ENCODE peak calls at places on chromosome 20, in five cellular contexts. S is AG09309, V is psoas muscle, A is mucosa of descending colon, M is NB4. Z is an unnamed sample.

GRCh38 chr20:22977047-22977785 is 57.9 kb upstream of the SSTR4 start:
- DNase-seq in S (no peak), A (no peak), M (no peak), V (peak), Z (no peak)

GRCh38 chr20:58864346-58864745 is 11.8 kb downstream of the GNAS start:
- DNase-seq in V (no peak), M (no peak), A (no peak), S (no peak), Z (no peak)

GRCh38 chr20:29497261-29497671 is 1760.2 kb upstream of the DEFB115 start:
- DNase-seq in A (peak), S (no peak), M (no peak), V (no peak), Z (no peak)

GRCh38 chr20:34512266-34512954 is 3.8 kb upstream of the DYNLRB1 start:
- DNase-seq in S (no peak), M (no peak), V (no peak), A (no peak), Z (no peak)

GRCh38 chr20:44646023-44646640 is 5.4 kb downstream of the ADA start:
- DNase-seq in M (peak), V (no peak), A (no peak), S (no peak), Z (no peak)

GRCh38 chr20:43040427-43040826 is 149.3 kb downstream of the PTPRT start:
- DNase-seq in V (no peak), S (no peak), A (no peak), M (peak), Z (no peak)

GRCh38 chr20:47735412-47736400 is 49.6 kb downstream of the SULF2 start:
- DNase-seq in M (peak), S (no peak), V (peak), A (no peak), Z (no peak)

GRCh38 chr20:37351689-37352610 is 6.0 kb downstream of the SRC start:
- DNase-seq in A (no peak), V (no peak), M (no peak), S (no peak), Z (no peak)

GRCh38 chr20:57663241-57663640 is 43.0 kb upstream of the ZBP1 start:
- DNase-seq in S (no peak), V (no peak), A (peak), M (no peak), Z (no peak)

GRCh38 chr20:17480696-17481095 is 50.5 kb downstream of the BFSP1 start:
- DNase-seq in S (no peak), V (no peak), A (no peak), M (no peak), Z (no peak)

GRCh38 chr20:50315811-50316551 is 125.4 kb downstream of the CEBPB start:
- DNase-seq in M (no peak), A (no peak), V (no peak), S (no peak), Z (no peak)

GRCh38 chr20:46751856-46752255 is 42.4 kb downstream of the SLC2A10 start:
- DNase-seq in M (no peak), A (no peak), V (no peak), S (no peak), Z (no peak)

GRCh38 chr20:54170026-54170471 is 3.7 kb downstream of the CYP24A1 start:
- DNase-seq in S (no peak), A (no peak), M (no peak), V (no peak), Z (no peak)

GRCh38 chr20:40654876-40655275 is 34.2 kb downstream of the MAFB start:
- DNase-seq in S (no peak), A (no peak), V (peak), M (no peak), Z (no peak)

GRCh38 chr20:14069796-14070195 is 74.5 kb downstream of the MACROD2 start:
- DNase-seq in A (no peak), V (no peak), S (no peak), M (peak), Z (peak)

GRCh38 chr20:64041781-64042771 is 6.1 kb downstream of the C20orf204 start:
- DNase-seq in V (no peak), S (no peak), A (no peak), M (peak), Z (no peak)

GRCh38 chr20:208937-209566 is 18.0 kb upstream of the DEFB129 start:
- DNase-seq in S (peak), M (peak), A (no peak), V (no peak), Z (peak)

GRCh38 chr20:51573576-51574243 is 31.2 kb upstream of the NFATC2 start:
- DNase-seq in A (no peak), M (no peak), S (no peak), V (peak), Z (no peak)

DNA sequence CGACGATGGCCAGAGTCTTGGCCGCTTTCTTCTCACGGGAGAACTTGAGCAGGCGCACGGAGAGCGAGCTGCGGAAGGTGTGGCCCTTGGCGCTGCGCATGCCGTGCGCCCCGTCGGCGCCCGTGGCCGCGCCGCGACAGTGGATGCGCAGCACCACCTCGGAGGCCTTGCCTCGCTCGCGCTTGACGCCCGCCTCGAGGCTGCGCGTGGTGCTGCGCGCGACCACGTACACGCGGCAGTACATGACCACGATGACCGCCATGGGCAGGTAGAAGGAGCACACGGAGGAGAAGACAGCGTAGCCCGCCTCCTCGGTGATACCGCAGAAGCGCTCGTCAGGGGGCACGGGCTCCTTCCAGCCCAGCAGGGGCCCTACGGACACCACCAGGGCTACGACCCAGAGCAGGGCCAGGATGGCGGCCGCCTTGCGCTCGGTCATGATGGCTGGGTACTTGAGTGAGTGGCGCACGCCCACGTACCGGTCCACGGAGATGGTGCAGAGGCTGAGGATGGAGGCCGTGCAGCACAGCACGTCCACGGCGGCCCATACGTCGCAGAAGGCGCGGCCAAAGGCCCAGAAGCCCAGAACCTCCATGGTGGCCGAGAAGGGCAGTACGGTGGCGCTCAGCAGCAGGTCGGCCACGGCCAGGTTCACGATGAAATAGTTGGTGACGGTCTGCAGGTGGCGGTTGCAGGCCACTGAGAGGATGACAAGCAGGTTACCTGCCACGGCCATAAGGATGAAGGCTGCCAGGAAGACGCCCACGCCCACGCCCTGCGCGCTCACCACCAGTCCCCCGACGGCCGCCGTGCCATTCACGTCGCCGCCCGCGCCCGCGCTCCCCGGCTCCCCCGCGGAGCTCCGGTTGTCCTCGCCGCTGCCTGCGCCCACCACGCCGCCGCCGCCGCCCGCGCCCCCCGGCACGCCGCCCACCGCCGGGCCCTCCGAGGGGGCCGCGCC is 232.8 kb upstream of the RNF24 start:
- DNase-seq in M (no peak), V (no peak), S (no peak), A (no peak), Z (no peak)
- H3K4me3 ChIP-seq in M (no peak), V (no peak), S (peak), A (no peak), Z (peak)

DNA sequence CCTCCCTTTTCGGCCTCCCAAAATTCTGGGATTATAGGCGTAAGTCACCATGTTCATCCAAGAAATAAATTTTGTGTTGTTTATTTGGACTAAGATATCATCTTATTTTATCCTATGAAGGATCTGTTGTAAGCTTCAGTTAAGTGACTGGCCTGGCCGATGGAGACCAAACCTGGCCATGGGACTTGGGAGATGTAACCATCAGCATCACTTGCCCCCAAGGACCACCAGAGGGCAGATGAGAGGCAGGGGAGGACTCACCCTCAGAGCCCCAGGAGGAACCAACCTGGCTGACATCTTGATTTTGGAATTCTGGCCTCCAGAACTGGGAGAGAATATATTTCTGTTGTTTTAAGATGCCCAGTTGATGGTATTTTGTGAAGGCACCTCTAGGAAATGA is 266.7 kb downstream of the CDH26 start:
- DNase-seq in S (no peak), M (peak), A (no peak), V (no peak), Z (no peak)
- TF ChIP-seq CTCF in S (peak), M (peak), A (no peak), V (no peak), Z (peak)

DNA sequence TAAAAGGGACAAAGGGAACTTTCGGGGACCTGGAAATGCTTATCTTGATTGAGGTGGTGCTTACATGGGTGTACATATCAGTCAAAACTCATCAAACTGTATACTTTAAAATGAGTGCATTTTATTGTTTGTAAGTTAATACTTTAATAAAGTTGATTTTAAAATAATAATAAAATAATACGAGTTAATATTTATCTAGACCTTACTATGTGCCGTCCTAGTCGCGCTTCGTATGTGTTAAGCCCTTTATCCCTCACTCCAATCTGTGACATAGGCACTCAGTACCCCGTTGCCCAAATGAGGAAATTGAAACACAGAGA is 47.5 kb downstream of the PDYN start:
- DNase-seq in S (no peak), V (no peak), A (no peak), M (no peak), Z (no peak)
- H3K4me3 ChIP-seq in S (no peak), V (peak), A (no peak), M (no peak), Z (no peak)

DNA sequence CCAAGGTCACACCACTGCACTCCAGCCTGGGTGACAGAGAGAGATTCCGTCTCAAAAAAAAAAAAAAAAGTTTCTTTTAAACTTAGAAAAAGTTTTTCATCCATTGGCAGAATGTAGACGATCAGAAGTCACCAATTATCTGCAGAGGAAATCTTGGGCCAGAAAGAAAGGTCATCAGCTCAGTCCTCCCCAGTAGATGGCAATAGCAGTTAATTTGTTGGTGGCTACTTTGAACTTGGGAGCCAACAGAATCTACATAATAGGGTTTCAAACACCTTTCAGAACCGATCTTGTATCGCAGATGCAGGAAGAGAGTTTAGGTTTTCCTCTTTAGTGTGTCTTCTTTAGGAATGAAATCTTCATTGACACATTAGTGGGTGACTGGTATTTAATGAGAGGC is 41.7 kb downstream of the LBP start:
- DNase-seq in V (no peak), S (no peak), M (peak), A (no peak), Z (no peak)
- TF ChIP-seq CTCF in V (no peak), S (no peak), M (peak), A (no peak), Z (no peak)

DNA sequence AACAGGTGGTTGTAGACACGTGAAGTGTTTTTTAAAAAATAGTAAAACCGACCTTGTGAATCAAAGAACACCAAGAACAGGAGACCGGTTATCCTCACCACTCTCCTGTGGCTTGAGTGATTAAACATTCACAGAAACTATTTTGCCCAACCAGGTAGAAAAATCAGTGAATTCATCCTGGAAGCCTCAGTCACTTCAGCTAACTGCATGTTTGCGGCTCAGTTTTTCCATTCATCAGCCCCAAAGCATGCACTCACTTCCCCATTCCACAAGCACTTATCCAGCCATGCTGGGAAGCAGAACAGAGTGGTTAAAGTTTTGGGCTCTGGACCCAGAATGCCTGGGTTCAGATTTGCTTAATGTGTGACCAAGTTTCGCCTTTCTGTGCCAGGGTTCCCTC is 2.4 kb downstream of the LRRN4 start:
- DNase-seq in M (peak), A (no peak), V (no peak), S (peak), Z (peak)
- H3K4me3 ChIP-seq in M (no peak), A (no peak), V (peak), S (peak), Z (peak)

GRCh38 chr20:11907621-11908020 is 10.1 kb upstream of the BTBD3 start:
- DNase-seq in V (no peak), S (no peak), M (no peak), A (no peak), Z (no peak)

GRCh38 chr20:11917663-11918062 is at the start of gene BTBD3:
- DNase-seq in M (no peak), S (no peak), V (peak), A (no peak), Z (peak)

GRCh38 chr20:11906626-11907480 is 10.8 kb upstream of the BTBD3 start:
- DNase-seq in V (no peak), A (no peak), M (no peak), S (no peak), Z (no peak)

GRCh38 chr20:11912664-11913415 is 4.9 kb upstream of the BTBD3 start:
- DNase-seq in S (no peak), A (no peak), M (no peak), V (no peak), Z (no peak)

DNA sequence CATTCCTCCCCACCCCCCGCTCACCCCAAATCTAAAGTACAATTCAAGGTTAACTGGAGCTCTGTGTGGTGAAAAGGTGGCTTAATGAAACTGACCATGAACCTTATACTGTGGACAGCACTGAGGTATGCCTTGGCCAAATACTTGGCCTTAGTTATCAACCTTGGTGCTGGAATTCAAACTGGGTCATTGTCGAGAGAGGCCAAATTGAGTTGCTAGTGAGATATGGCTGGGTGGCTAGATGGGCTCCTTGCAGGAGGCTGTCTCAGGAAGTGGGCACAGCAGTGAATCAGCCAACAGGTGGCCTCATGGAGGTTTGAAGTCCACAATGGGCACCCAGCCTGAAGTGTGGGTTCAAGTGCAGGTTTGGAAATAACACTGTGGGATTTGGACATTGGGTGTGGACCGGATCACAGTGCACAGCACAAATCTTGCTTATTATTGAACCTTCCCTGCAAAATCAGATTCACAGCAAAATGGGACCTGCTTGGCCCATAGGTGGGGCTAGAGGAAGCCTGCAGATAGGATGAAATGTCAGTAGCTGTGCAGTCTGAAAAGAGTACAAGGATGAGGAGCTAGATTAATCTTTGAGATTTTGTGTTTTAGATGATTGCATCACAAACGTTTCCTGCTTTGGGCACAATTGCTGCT is 5.6 kb upstream of the BTBD3 start:
- DNase-seq in V (no peak), S (no peak), M (peak), A (no peak), Z (no peak)
- TF ChIP-seq CTCF in V (peak), S (peak), M (peak), A (peak), Z (peak)

DNA sequence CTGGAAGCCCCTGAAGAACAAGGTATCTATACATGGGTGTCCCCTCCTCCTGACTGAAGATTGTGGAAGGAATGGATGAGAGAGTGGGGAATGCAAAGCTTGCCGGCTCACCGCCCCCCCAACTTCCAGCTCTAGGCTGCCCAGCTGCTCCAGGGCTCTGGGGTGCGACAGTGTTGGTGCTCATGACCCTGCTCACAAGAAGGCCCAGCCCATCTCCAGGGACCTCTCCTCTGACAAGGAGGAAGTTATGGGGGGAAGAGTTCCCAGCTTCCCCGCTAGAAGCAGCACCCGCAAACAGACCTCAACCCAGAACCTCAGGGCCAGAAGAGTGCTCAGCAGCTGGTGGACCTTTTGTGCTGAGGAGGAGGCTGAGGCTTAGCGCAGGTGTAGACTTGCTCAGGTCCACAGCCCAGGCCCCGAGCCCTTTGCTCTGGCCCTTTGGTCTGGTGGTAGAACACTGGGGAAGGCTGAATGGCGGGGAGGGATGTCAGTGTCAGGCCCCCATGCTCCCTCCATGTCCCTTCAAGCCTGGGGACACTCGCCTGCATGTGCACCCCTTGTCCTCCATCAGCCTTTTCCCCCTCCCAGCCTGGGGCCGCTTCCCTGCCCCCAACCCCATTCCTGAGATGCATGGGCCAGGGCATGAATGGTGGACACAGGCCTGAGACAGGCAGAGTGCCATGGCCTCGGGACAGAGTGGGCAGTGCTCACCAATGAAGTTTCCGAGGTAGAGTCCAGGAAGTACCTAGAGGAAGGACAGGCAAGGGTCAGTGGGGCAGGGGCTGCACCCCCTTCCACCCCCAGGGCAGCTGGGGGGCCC is 1.3 kb downstream of the DUSP15 start:
- DNase-seq in S (no peak), V (no peak), M (peak), A (no peak), Z (no peak)
- H3K4me3 ChIP-seq in S (no peak), V (peak), M (no peak), A (no peak), Z (no peak)

DNA sequence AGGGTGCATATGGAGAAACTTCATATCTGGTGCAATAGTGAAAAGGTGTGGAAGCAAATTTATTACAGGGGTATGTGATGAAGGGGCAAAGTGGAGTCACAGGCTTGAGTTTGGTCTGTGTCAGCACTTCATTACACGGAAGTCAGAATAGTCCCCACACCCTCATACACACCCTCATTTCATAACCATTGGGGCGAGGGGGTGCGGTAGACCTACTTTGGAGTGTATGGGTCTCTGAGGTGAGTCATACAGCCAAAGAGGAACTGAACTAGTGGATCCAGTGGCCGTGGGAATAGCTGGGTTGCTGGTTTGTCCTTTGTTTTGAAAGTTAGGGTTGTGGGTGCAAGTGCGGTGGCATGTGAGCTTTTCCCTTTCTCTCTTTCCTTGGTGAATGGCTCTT is 3.3 kb downstream of the TM9SF4 start:
- DNase-seq in V (peak), A (peak), M (peak), S (no peak), Z (no peak)
- TF ChIP-seq CTCF in V (no peak), A (no peak), M (no peak), S (no peak), Z (no peak)